ENCODE peak calls at places on chromosomes 4 and X, in ten cellular contexts. One of them, this sample, is unnamed.

GRCh38 chrX:31132803-31133202 is 61.0 kb upstream of the FTHL17 start:
- DNase-seq in stimulated activated naive B cell treated with anti-CD40 and anti-IgM and Interleukin-4, amounts not matched to agents 10 μg/mL and 1 μg/mL and 100 μg/mL, for 72 hours: no peak
- DNase-seq in neuronal stem cell: no peak
- DNase-seq in stimulated activated CD4-positive, alpha-beta T cell treated with anti-CD3 and anti-CD28 coated beads, TNF-alpha, amount 100 ng/mL, for 4 hours: no peak
- DNase-seq in stomach: no peak
- DNase-seq in fibroblast of the aortic adventitia: no peak
- DNase-seq in Calu3: no peak
- DNase-seq in NB4: no peak
- DNase-seq in DMS53: no peak
- DNase-seq in psoas muscle: no peak
- DNase-seq in this sample: no peak

GRCh38 chr4:167114416-167114971 is 119.8 kb downstream of the SPOCK3 start:
- DNase-seq in stimulated activated naive B cell treated with anti-CD40 and anti-IgM and Interleukin-4, amounts not matched to agents 10 μg/mL and 1 μg/mL and 100 μg/mL, for 72 hours: no peak
- DNase-seq in Calu3: no peak
- DNase-seq in NB4: no peak
- DNase-seq in DMS53: no peak
- DNase-seq in fibroblast of the aortic adventitia: peak
- DNase-seq in neuronal stem cell: no peak
- DNase-seq in psoas muscle: no peak
- DNase-seq in stomach: no peak
- DNase-seq in stimulated activated CD4-positive, alpha-beta T cell treated with anti-CD3 and anti-CD28 coated beads, TNF-alpha, amount 100 ng/mL, for 4 hours: no peak
- DNase-seq in this sample: no peak

GRCh38 chr4:101753702-101754101 is 36.8 kb upstream of the BANK1 start:
- DNase-seq in Calu3: no peak
- DNase-seq in stomach: no peak
- DNase-seq in fibroblast of the aortic adventitia: peak
- DNase-seq in stimulated activated naive B cell treated with anti-CD40 and anti-IgM and Interleukin-4, amounts not matched to agents 10 μg/mL and 1 μg/mL and 100 μg/mL, for 72 hours: no peak
- DNase-seq in psoas muscle: no peak
- DNase-seq in NB4: no peak
- DNase-seq in DMS53: no peak
- DNase-seq in neuronal stem cell: no peak
- DNase-seq in stimulated activated CD4-positive, alpha-beta T cell treated with anti-CD3 and anti-CD28 coated beads, TNF-alpha, amount 100 ng/mL, for 4 hours: no peak
- DNase-seq in this sample: no peak

GRCh38 chr4:174398728-174399127 is 115.0 kb downstream of the CEP44 start:
- DNase-seq in DMS53: no peak
- DNase-seq in fibroblast of the aortic adventitia: peak
- DNase-seq in stimulated activated naive B cell treated with anti-CD40 and anti-IgM and Interleukin-4, amounts not matched to agents 10 μg/mL and 1 μg/mL and 100 μg/mL, for 72 hours: no peak
- DNase-seq in stimulated activated CD4-positive, alpha-beta T cell treated with anti-CD3 and anti-CD28 coated beads, TNF-alpha, amount 100 ng/mL, for 4 hours: no peak
- DNase-seq in stomach: no peak
- DNase-seq in NB4: no peak
- DNase-seq in psoas muscle: no peak
- DNase-seq in Calu3: no peak
- DNase-seq in neuronal stem cell: no peak
- DNase-seq in this sample: no peak

GRCh38 chr4:87823741-87824140 is 9.0 kb upstream of the MEPE start:
- DNase-seq in DMS53: peak
- DNase-seq in stimulated activated CD4-positive, alpha-beta T cell treated with anti-CD3 and anti-CD28 coated beads, TNF-alpha, amount 100 ng/mL, for 4 hours: no peak
- DNase-seq in psoas muscle: no peak
- DNase-seq in Calu3: no peak
- DNase-seq in neuronal stem cell: no peak
- DNase-seq in stimulated activated naive B cell treated with anti-CD40 and anti-IgM and Interleukin-4, amounts not matched to agents 10 μg/mL and 1 μg/mL and 100 μg/mL, for 72 hours: no peak
- DNase-seq in fibroblast of the aortic adventitia: no peak
- DNase-seq in NB4: no peak
- DNase-seq in stomach: no peak
- DNase-seq in this sample: no peak

GRCh38 chr4:122278976-122279375 is 99.8 kb upstream of the ADAD1 start:
- DNase-seq in neuronal stem cell: no peak
- DNase-seq in NB4: no peak
- DNase-seq in stomach: no peak
- DNase-seq in Calu3: no peak
- DNase-seq in stimulated activated CD4-positive, alpha-beta T cell treated with anti-CD3 and anti-CD28 coated beads, TNF-alpha, amount 100 ng/mL, for 4 hours: no peak
- DNase-seq in stimulated activated naive B cell treated with anti-CD40 and anti-IgM and Interleukin-4, amounts not matched to agents 10 μg/mL and 1 μg/mL and 100 μg/mL, for 72 hours: no peak
- DNase-seq in psoas muscle: no peak
- DNase-seq in fibroblast of the aortic adventitia: no peak
- DNase-seq in DMS53: no peak
- DNase-seq in this sample: no peak

GRCh38 chr4:100417565-100417964 is 100.3 kb downstream of the EMCN start:
- DNase-seq in stimulated activated naive B cell treated with anti-CD40 and anti-IgM and Interleukin-4, amounts not matched to agents 10 μg/mL and 1 μg/mL and 100 μg/mL, for 72 hours: no peak
- DNase-seq in neuronal stem cell: peak
- DNase-seq in NB4: no peak
- DNase-seq in DMS53: peak
- DNase-seq in stimulated activated CD4-positive, alpha-beta T cell treated with anti-CD3 and anti-CD28 coated beads, TNF-alpha, amount 100 ng/mL, for 4 hours: no peak
- DNase-seq in fibroblast of the aortic adventitia: peak
- DNase-seq in stomach: no peak
- DNase-seq in Calu3: no peak
- DNase-seq in psoas muscle: no peak
- DNase-seq in this sample: no peak

GRCh38 chrX:68699960-68700746 is 52.7 kb downstream of the STARD8 start:
- DNase-seq in stimulated activated CD4-positive, alpha-beta T cell treated with anti-CD3 and anti-CD28 coated beads, TNF-alpha, amount 100 ng/mL, for 4 hours: no peak
- DNase-seq in stimulated activated naive B cell treated with anti-CD40 and anti-IgM and Interleukin-4, amounts not matched to agents 10 μg/mL and 1 μg/mL and 100 μg/mL, for 72 hours: no peak
- DNase-seq in psoas muscle: no peak
- DNase-seq in DMS53: no peak
- DNase-seq in stomach: no peak
- DNase-seq in neuronal stem cell: no peak
- DNase-seq in NB4: peak
- DNase-seq in Calu3: no peak
- DNase-seq in fibroblast of the aortic adventitia: peak
- DNase-seq in this sample: no peak

GRCh38 chrX:30224541-30224940 is 5.9 kb upstream of the MAGEB3 start:
- DNase-seq in Calu3: no peak
- DNase-seq in stomach: no peak
- DNase-seq in neuronal stem cell: no peak
- DNase-seq in stimulated activated CD4-positive, alpha-beta T cell treated with anti-CD3 and anti-CD28 coated beads, TNF-alpha, amount 100 ng/mL, for 4 hours: no peak
- DNase-seq in DMS53: no peak
- DNase-seq in NB4: no peak
- DNase-seq in psoas muscle: no peak
- DNase-seq in fibroblast of the aortic adventitia: no peak
- DNase-seq in stimulated activated naive B cell treated with anti-CD40 and anti-IgM and Interleukin-4, amounts not matched to agents 10 μg/mL and 1 μg/mL and 100 μg/mL, for 72 hours: no peak
- DNase-seq in this sample: no peak

GRCh38 chr4:98786866-98787265 is 128.5 kb upstream of the TSPAN5 start:
- DNase-seq in stimulated activated naive B cell treated with anti-CD40 and anti-IgM and Interleukin-4, amounts not matched to agents 10 μg/mL and 1 μg/mL and 100 μg/mL, for 72 hours: no peak
- DNase-seq in Calu3: no peak
- DNase-seq in psoas muscle: no peak
- DNase-seq in fibroblast of the aortic adventitia: peak
- DNase-seq in NB4: peak
- DNase-seq in stomach: no peak
- DNase-seq in neuronal stem cell: no peak
- DNase-seq in stimulated activated CD4-positive, alpha-beta T cell treated with anti-CD3 and anti-CD28 coated beads, TNF-alpha, amount 100 ng/mL, for 4 hours: no peak
- DNase-seq in DMS53: peak
- DNase-seq in this sample: no peak

GRCh38 chrX:107025538-107025937 is 25.5 kb upstream of the MORC4 start:
- DNase-seq in neuronal stem cell: peak
- DNase-seq in stomach: no peak
- DNase-seq in fibroblast of the aortic adventitia: peak
- DNase-seq in Calu3: peak
- DNase-seq in DMS53: peak
- DNase-seq in stimulated activated CD4-positive, alpha-beta T cell treated with anti-CD3 and anti-CD28 coated beads, TNF-alpha, amount 100 ng/mL, for 4 hours: no peak
- DNase-seq in stimulated activated naive B cell treated with anti-CD40 and anti-IgM and Interleukin-4, amounts not matched to agents 10 μg/mL and 1 μg/mL and 100 μg/mL, for 72 hours: no peak
- DNase-seq in psoas muscle: no peak
- DNase-seq in NB4: peak
- DNase-seq in this sample: no peak

GRCh38 chr4:1628892-1629703 is 55.0 kb downstream of the FAM53A start:
- DNase-seq in psoas muscle: peak
- DNase-seq in neuronal stem cell: peak
- DNase-seq in Calu3: peak
- DNase-seq in NB4: peak
- DNase-seq in DMS53: peak
- DNase-seq in stomach: peak
- DNase-seq in stimulated activated CD4-positive, alpha-beta T cell treated with anti-CD3 and anti-CD28 coated beads, TNF-alpha, amount 100 ng/mL, for 4 hours: peak
- DNase-seq in fibroblast of the aortic adventitia: peak
- DNase-seq in stimulated activated naive B cell treated with anti-CD40 and anti-IgM and Interleukin-4, amounts not matched to agents 10 μg/mL and 1 μg/mL and 100 μg/mL, for 72 hours: peak
- DNase-seq in this sample: peak

GRCh38 chrX:77945910-77946309 is 23.5 kb downstream of the PGAM4 start:
- DNase-seq in fibroblast of the aortic adventitia: no peak
- DNase-seq in stomach: no peak
- DNase-seq in neuronal stem cell: no peak
- DNase-seq in Calu3: no peak
- DNase-seq in stimulated activated naive B cell treated with anti-CD40 and anti-IgM and Interleukin-4, amounts not matched to agents 10 μg/mL and 1 μg/mL and 100 μg/mL, for 72 hours: no peak
- DNase-seq in DMS53: no peak
- DNase-seq in stimulated activated CD4-positive, alpha-beta T cell treated with anti-CD3 and anti-CD28 coated beads, TNF-alpha, amount 100 ng/mL, for 4 hours: no peak
- DNase-seq in psoas muscle: no peak
- DNase-seq in NB4: peak
- DNase-seq in this sample: no peak

GRCh38 chrX:49271341-49271740 is 1.7 kb downstream of the PPP1R3F start:
- DNase-seq in fibroblast of the aortic adventitia: no peak
- DNase-seq in stomach: no peak
- DNase-seq in NB4: no peak
- DNase-seq in stimulated activated CD4-positive, alpha-beta T cell treated with anti-CD3 and anti-CD28 coated beads, TNF-alpha, amount 100 ng/mL, for 4 hours: no peak
- DNase-seq in neuronal stem cell: no peak
- DNase-seq in psoas muscle: no peak
- DNase-seq in Calu3: no peak
- DNase-seq in stimulated activated naive B cell treated with anti-CD40 and anti-IgM and Interleukin-4, amounts not matched to agents 10 μg/mL and 1 μg/mL and 100 μg/mL, for 72 hours: no peak
- DNase-seq in DMS53: peak
- DNase-seq in this sample: no peak

GRCh38 chrX:71533850-71534515 is 1.1 kb downstream of the OGT start:
- DNase-seq in neuronal stem cell: peak
- DNase-seq in psoas muscle: no peak
- DNase-seq in fibroblast of the aortic adventitia: peak
- DNase-seq in DMS53: peak
- DNase-seq in stomach: peak
- DNase-seq in Calu3: peak
- DNase-seq in stimulated activated CD4-positive, alpha-beta T cell treated with anti-CD3 and anti-CD28 coated beads, TNF-alpha, amount 100 ng/mL, for 4 hours: peak
- DNase-seq in NB4: peak
- DNase-seq in stimulated activated naive B cell treated with anti-CD40 and anti-IgM and Interleukin-4, amounts not matched to agents 10 μg/mL and 1 μg/mL and 100 μg/mL, for 72 hours: peak
- DNase-seq in this sample: peak

GRCh38 chrX:13721819-13722527 is 12.4 kb downstream of the TRAPPC2 start:
- DNase-seq in neuronal stem cell: no peak
- DNase-seq in stimulated activated CD4-positive, alpha-beta T cell treated with anti-CD3 and anti-CD28 coated beads, TNF-alpha, amount 100 ng/mL, for 4 hours: no peak
- DNase-seq in stomach: no peak
- DNase-seq in Calu3: no peak
- DNase-seq in psoas muscle: no peak
- DNase-seq in stimulated activated naive B cell treated with anti-CD40 and anti-IgM and Interleukin-4, amounts not matched to agents 10 μg/mL and 1 μg/mL and 100 μg/mL, for 72 hours: no peak
- DNase-seq in DMS53: peak
- DNase-seq in NB4: no peak
- DNase-seq in fibroblast of the aortic adventitia: peak
- DNase-seq in this sample: no peak

GRCh38 chr4:127782025-127782274 is 172 bp upstream of the HSPA4L start:
- DNase-seq in DMS53: peak
- DNase-seq in stimulated activated CD4-positive, alpha-beta T cell treated with anti-CD3 and anti-CD28 coated beads, TNF-alpha, amount 100 ng/mL, for 4 hours: no peak
- DNase-seq in NB4: no peak
- DNase-seq in psoas muscle: peak
- DNase-seq in Calu3: peak
- DNase-seq in neuronal stem cell: peak
- DNase-seq in stomach: peak
- DNase-seq in fibroblast of the aortic adventitia: peak
- DNase-seq in stimulated activated naive B cell treated with anti-CD40 and anti-IgM and Interleukin-4, amounts not matched to agents 10 μg/mL and 1 μg/mL and 100 μg/mL, for 72 hours: no peak
- DNase-seq in this sample: no peak

GRCh38 chr4:110005461-110006056 is 92.9 kb downstream of the EGF start:
- DNase-seq in neuronal stem cell: peak
- DNase-seq in stimulated activated CD4-positive, alpha-beta T cell treated with anti-CD3 and anti-CD28 coated beads, TNF-alpha, amount 100 ng/mL, for 4 hours: no peak
- DNase-seq in NB4: peak
- DNase-seq in Calu3: no peak
- DNase-seq in stimulated activated naive B cell treated with anti-CD40 and anti-IgM and Interleukin-4, amounts not matched to agents 10 μg/mL and 1 μg/mL and 100 μg/mL, for 72 hours: no peak
- DNase-seq in stomach: no peak
- DNase-seq in psoas muscle: no peak
- DNase-seq in fibroblast of the aortic adventitia: peak
- DNase-seq in DMS53: peak
- DNase-seq in this sample: no peak

GRCh38 chr4:22389240-22389871 is 126.5 kb downstream of the ADGRA3 start:
- DNase-seq in stimulated activated CD4-positive, alpha-beta T cell treated with anti-CD3 and anti-CD28 coated beads, TNF-alpha, amount 100 ng/mL, for 4 hours: no peak
- DNase-seq in Calu3: peak
- DNase-seq in psoas muscle: no peak
- DNase-seq in stimulated activated naive B cell treated with anti-CD40 and anti-IgM and Interleukin-4, amounts not matched to agents 10 μg/mL and 1 μg/mL and 100 μg/mL, for 72 hours: peak
- DNase-seq in neuronal stem cell: peak
- DNase-seq in stomach: peak
- DNase-seq in NB4: peak
- DNase-seq in DMS53: peak
- DNase-seq in fibroblast of the aortic adventitia: peak
- DNase-seq in this sample: no peak

GRCh38 chr4:94870151-94870550 is 112.4 kb downstream of the BMPR1B start:
- DNase-seq in stimulated activated CD4-positive, alpha-beta T cell treated with anti-CD3 and anti-CD28 coated beads, TNF-alpha, amount 100 ng/mL, for 4 hours: no peak
- DNase-seq in NB4: no peak
- DNase-seq in stomach: no peak
- DNase-seq in fibroblast of the aortic adventitia: peak
- DNase-seq in DMS53: no peak
- DNase-seq in Calu3: no peak
- DNase-seq in psoas muscle: no peak
- DNase-seq in neuronal stem cell: no peak
- DNase-seq in stimulated activated naive B cell treated with anti-CD40 and anti-IgM and Interleukin-4, amounts not matched to agents 10 μg/mL and 1 μg/mL and 100 μg/mL, for 72 hours: no peak
- DNase-seq in this sample: no peak

GRCh38 chr4:110197421-110198398 is 705 bp downstream of the ELOVL6 start:
- DNase-seq in stimulated activated naive B cell treated with anti-CD40 and anti-IgM and Interleukin-4, amounts not matched to agents 10 μg/mL and 1 μg/mL and 100 μg/mL, for 72 hours: peak
- DNase-seq in fibroblast of the aortic adventitia: peak
- DNase-seq in stomach: no peak
- DNase-seq in NB4: peak
- DNase-seq in psoas muscle: peak
- DNase-seq in Calu3: peak
- DNase-seq in DMS53: peak
- DNase-seq in neuronal stem cell: no peak
- DNase-seq in stimulated activated CD4-positive, alpha-beta T cell treated with anti-CD3 and anti-CD28 coated beads, TNF-alpha, amount 100 ng/mL, for 4 hours: no peak
- DNase-seq in this sample: peak

GRCh38 chr4:26175016-26175786 is 145.6 kb upstream of the RBPJ start:
- DNase-seq in DMS53: no peak
- DNase-seq in stimulated activated CD4-positive, alpha-beta T cell treated with anti-CD3 and anti-CD28 coated beads, TNF-alpha, amount 100 ng/mL, for 4 hours: peak
- DNase-seq in neuronal stem cell: no peak
- DNase-seq in NB4: no peak
- DNase-seq in psoas muscle: no peak
- DNase-seq in Calu3: no peak
- DNase-seq in stimulated activated naive B cell treated with anti-CD40 and anti-IgM and Interleukin-4, amounts not matched to agents 10 μg/mL and 1 μg/mL and 100 μg/mL, for 72 hours: peak
- DNase-seq in stomach: no peak
- DNase-seq in fibroblast of the aortic adventitia: no peak
- DNase-seq in this sample: peak

GRCh38 chr4:13580018-13580417 is 35.7 kb upstream of the NKX3-2 start:
- DNase-seq in stomach: no peak
- DNase-seq in DMS53: no peak
- DNase-seq in stimulated activated naive B cell treated with anti-CD40 and anti-IgM and Interleukin-4, amounts not matched to agents 10 μg/mL and 1 μg/mL and 100 μg/mL, for 72 hours: no peak
- DNase-seq in Calu3: no peak
- DNase-seq in fibroblast of the aortic adventitia: no peak
- DNase-seq in psoas muscle: no peak
- DNase-seq in neuronal stem cell: no peak
- DNase-seq in stimulated activated CD4-positive, alpha-beta T cell treated with anti-CD3 and anti-CD28 coated beads, TNF-alpha, amount 100 ng/mL, for 4 hours: no peak
- DNase-seq in NB4: peak
- DNase-seq in this sample: no peak

GRCh38 chrX:38109042-38109904 is 102.9 kb downstream of the SYTL5 start:
- DNase-seq in fibroblast of the aortic adventitia: no peak
- DNase-seq in neuronal stem cell: no peak
- DNase-seq in NB4: no peak
- DNase-seq in psoas muscle: no peak
- DNase-seq in stomach: no peak
- DNase-seq in stimulated activated CD4-positive, alpha-beta T cell treated with anti-CD3 and anti-CD28 coated beads, TNF-alpha, amount 100 ng/mL, for 4 hours: no peak
- DNase-seq in DMS53: no peak
- DNase-seq in Calu3: no peak
- DNase-seq in stimulated activated naive B cell treated with anti-CD40 and anti-IgM and Interleukin-4, amounts not matched to agents 10 μg/mL and 1 μg/mL and 100 μg/mL, for 72 hours: no peak
- DNase-seq in this sample: no peak

GRCh38 chr4:117267317-117267716 is 181.9 kb upstream of the TRAM1L1 start:
- DNase-seq in DMS53: no peak
- DNase-seq in NB4: no peak
- DNase-seq in psoas muscle: no peak
- DNase-seq in neuronal stem cell: no peak
- DNase-seq in stimulated activated CD4-positive, alpha-beta T cell treated with anti-CD3 and anti-CD28 coated beads, TNF-alpha, amount 100 ng/mL, for 4 hours: no peak
- DNase-seq in stomach: no peak
- DNase-seq in fibroblast of the aortic adventitia: no peak
- DNase-seq in Calu3: no peak
- DNase-seq in stimulated activated naive B cell treated with anti-CD40 and anti-IgM and Interleukin-4, amounts not matched to agents 10 μg/mL and 1 μg/mL and 100 μg/mL, for 72 hours: no peak
- DNase-seq in this sample: no peak

GRCh38 chr4:138977525-138977924 is 38.1 kb upstream of the NOCT start:
- DNase-seq in stimulated activated CD4-positive, alpha-beta T cell treated with anti-CD3 and anti-CD28 coated beads, TNF-alpha, amount 100 ng/mL, for 4 hours: no peak
- DNase-seq in Calu3: no peak
- DNase-seq in stomach: no peak
- DNase-seq in psoas muscle: no peak
- DNase-seq in stimulated activated naive B cell treated with anti-CD40 and anti-IgM and Interleukin-4, amounts not matched to agents 10 μg/mL and 1 μg/mL and 100 μg/mL, for 72 hours: peak
- DNase-seq in neuronal stem cell: no peak
- DNase-seq in NB4: no peak
- DNase-seq in DMS53: no peak
- DNase-seq in fibroblast of the aortic adventitia: no peak
- DNase-seq in this sample: no peak

GRCh38 chrX:40176979-40177430 is 79.2 kb upstream of the BCOR start:
- DNase-seq in Calu3: no peak
- DNase-seq in psoas muscle: peak
- DNase-seq in NB4: no peak
- DNase-seq in DMS53: peak
- DNase-seq in neuronal stem cell: no peak
- DNase-seq in stimulated activated CD4-positive, alpha-beta T cell treated with anti-CD3 and anti-CD28 coated beads, TNF-alpha, amount 100 ng/mL, for 4 hours: no peak
- DNase-seq in fibroblast of the aortic adventitia: no peak
- DNase-seq in stimulated activated naive B cell treated with anti-CD40 and anti-IgM and Interleukin-4, amounts not matched to agents 10 μg/mL and 1 μg/mL and 100 μg/mL, for 72 hours: no peak
- DNase-seq in stomach: no peak
- DNase-seq in this sample: peak

GRCh38 chr4:174467107-174467506 is 55.2 kb downstream of the HPGD start:
- DNase-seq in NB4: no peak
- DNase-seq in DMS53: no peak
- DNase-seq in psoas muscle: no peak
- DNase-seq in stimulated activated naive B cell treated with anti-CD40 and anti-IgM and Interleukin-4, amounts not matched to agents 10 μg/mL and 1 μg/mL and 100 μg/mL, for 72 hours: no peak
- DNase-seq in Calu3: no peak
- DNase-seq in stimulated activated CD4-positive, alpha-beta T cell treated with anti-CD3 and anti-CD28 coated beads, TNF-alpha, amount 100 ng/mL, for 4 hours: no peak
- DNase-seq in fibroblast of the aortic adventitia: peak
- DNase-seq in neuronal stem cell: no peak
- DNase-seq in stomach: no peak
- DNase-seq in this sample: no peak